ENCODE peak calls at places on chromosomes 1 and 21, in five cellular contexts. One of them, this sample, is unnamed.

GRCh38 chr1:215606564-215607168 is 39.6 kb downstream of the KCTD3 start:
- DNase-seq in ascending aorta: no peak
- DNase-seq in A549: peak
- DNase-seq in AG04450: no peak
- DNase-seq in kidney: no peak
- DNase-seq in this sample: no peak

GRCh38 chr1:77282866-77283539 is 1.2 kb downstream of the AK5 start:
- DNase-seq in ascending aorta: no peak
- DNase-seq in AG04450: no peak
- DNase-seq in A549: no peak
- DNase-seq in kidney: no peak
- DNase-seq in this sample: no peak

GRCh38 chr1:16612332-16613172 is 812 bp downstream of the NBPF1 start:
- DNase-seq in AG04450: peak
- DNase-seq in A549: peak
- DNase-seq in kidney: peak
- DNase-seq in ascending aorta: peak
- DNase-seq in this sample: peak

GRCh38 chr1:155062151-155062686 is 1.3 kb upstream of the EFNA4 start:
- DNase-seq in A549: no peak
- DNase-seq in kidney: peak
- DNase-seq in ascending aorta: no peak
- DNase-seq in AG04450: no peak
- DNase-seq in this sample: peak

GRCh38 chr1:25246600-25247023 is 642 bp downstream of the RSRP1 start:
- DNase-seq in A549: no peak
- DNase-seq in kidney: peak
- DNase-seq in AG04450: no peak
- DNase-seq in ascending aorta: no peak
- DNase-seq in this sample: peak

GRCh38 chr1:226443439-226443838 is 35.5 kb upstream of the PARP1 start:
- DNase-seq in A549: no peak
- DNase-seq in ascending aorta: no peak
- DNase-seq in AG04450: no peak
- DNase-seq in kidney: no peak
- DNase-seq in this sample: no peak

GRCh38 chr1:1973716-1974642 is 29.6 kb downstream of the CFAP74 start:
- DNase-seq in ascending aorta: no peak
- DNase-seq in A549: no peak
- DNase-seq in kidney: peak
- DNase-seq in AG04450: no peak
- DNase-seq in this sample: no peak

GRCh38 chr1:218837051-218837450 is 336.6 kb upstream of the LYPLAL1 start:
- DNase-seq in kidney: no peak
- DNase-seq in A549: no peak
- DNase-seq in ascending aorta: no peak
- DNase-seq in AG04450: no peak
- DNase-seq in this sample: no peak

GRCh38 chr1:24205701-24206464 is 18.8 kb upstream of the IFNLR1 start:
- DNase-seq in AG04450: no peak
- DNase-seq in ascending aorta: no peak
- DNase-seq in A549: no peak
- DNase-seq in kidney: peak
- DNase-seq in this sample: no peak

GRCh38 chr1:40038693-40039092 is 1.8 kb upstream of the CAP1 start:
- DNase-seq in A549: no peak
- DNase-seq in ascending aorta: no peak
- DNase-seq in kidney: no peak
- DNase-seq in AG04450: no peak
- DNase-seq in this sample: no peak

GRCh38 chr21:45640001-45640887 is 3.3 kb upstream of the PCBP3 start:
- DNase-seq in AG04450: no peak
- DNase-seq in ascending aorta: no peak
- DNase-seq in A549: no peak
- DNase-seq in kidney: no peak
- DNase-seq in this sample: no peak

DNA sequence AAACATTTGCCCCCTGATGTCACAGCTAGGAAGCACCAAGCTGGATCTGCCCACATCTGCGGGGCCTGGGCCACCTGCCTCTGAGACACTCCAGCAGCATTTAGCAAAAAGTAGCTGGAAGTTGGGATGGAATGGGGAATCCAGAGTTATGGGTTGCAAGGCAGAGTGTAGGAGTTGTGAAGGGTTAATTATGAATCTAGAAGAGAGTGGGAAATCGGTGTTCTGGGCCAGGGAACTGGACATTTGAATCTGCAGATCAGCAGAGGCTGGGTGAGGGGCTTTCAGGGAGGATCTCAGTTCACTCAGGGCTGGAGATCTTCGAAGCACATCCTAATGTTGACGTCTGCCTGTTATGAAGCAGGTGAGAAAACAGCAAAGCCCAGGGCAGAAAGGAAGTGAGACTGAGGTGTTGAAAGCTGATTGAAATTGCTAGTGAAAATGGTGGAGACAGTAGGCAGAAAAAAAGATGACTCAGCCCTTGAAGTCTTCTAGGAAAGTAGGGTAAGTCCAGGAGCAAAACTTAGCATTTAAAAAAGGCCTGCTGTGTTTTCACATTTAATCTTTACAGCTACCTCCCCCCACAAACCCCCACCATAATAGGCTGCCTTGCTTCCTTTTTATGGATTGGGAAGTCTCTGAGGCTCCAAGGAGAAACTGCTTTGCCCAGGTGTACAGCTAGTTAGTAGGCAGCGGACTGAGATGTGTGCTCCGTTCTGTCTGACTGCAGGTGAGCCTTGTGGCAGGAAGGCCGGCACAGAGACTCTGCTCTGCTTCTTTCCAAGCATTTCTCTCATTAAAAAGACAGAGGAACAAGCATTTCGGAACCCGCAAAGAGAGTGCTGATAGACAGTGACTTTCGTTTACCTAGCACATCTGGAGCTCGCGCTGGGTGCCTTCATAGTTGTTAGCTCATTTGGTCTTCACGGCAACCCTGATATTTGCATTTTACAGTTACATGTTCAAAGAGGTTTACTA is 7.2 kb downstream of the VANGL1 start:
- DNase-seq in AG04450: no peak
- DNase-seq in kidney: no peak
- DNase-seq in A549: no peak
- DNase-seq in ascending aorta: no peak
- DNase-seq in this sample: no peak
- H3K4me3 ChIP-seq in AG04450: no peak
- H3K4me3 ChIP-seq in kidney: no peak
- H3K4me3 ChIP-seq in A549: no peak
- H3K4me3 ChIP-seq in ascending aorta: no peak
- H3K4me3 ChIP-seq in this sample: no peak

GRCh38 chr1:56189946-56190920 is 389.1 kb downstream of the PLPP3 start:
- DNase-seq in AG04450: no peak
- DNase-seq in ascending aorta: no peak
- DNase-seq in kidney: no peak
- DNase-seq in A549: no peak
- DNase-seq in this sample: no peak
- TF ChIP-seq CTCF in AG04450: peak
- TF ChIP-seq CTCF in ascending aorta: no peak
- TF ChIP-seq CTCF in kidney: peak
- TF ChIP-seq CTCF in A549: peak
- TF ChIP-seq CTCF in this sample: no peak

GRCh38 chr1:59523745-59524450 is 227.0 kb downstream of the FGGY start:
- DNase-seq in kidney: peak
- DNase-seq in A549: no peak
- DNase-seq in ascending aorta: no peak
- DNase-seq in AG04450: no peak
- DNase-seq in this sample: no peak

GRCh38 chr1:59522925-59523505 is 226.1 kb downstream of the FGGY start:
- DNase-seq in A549: no peak
- DNase-seq in kidney: no peak
- DNase-seq in AG04450: no peak
- DNase-seq in ascending aorta: no peak
- DNase-seq in this sample: no peak

GRCh38 chr1:59520194-59520593 is 223.3 kb downstream of the FGGY start:
- DNase-seq in kidney: no peak
- DNase-seq in ascending aorta: no peak
- DNase-seq in AG04450: no peak
- DNase-seq in A549: no peak
- DNase-seq in this sample: no peak

GRCh38 chr1:59520759-59521442 is 224.0 kb downstream of the FGGY start:
- DNase-seq in ascending aorta: no peak
- DNase-seq in A549: no peak
- DNase-seq in AG04450: peak
- DNase-seq in kidney: peak
- DNase-seq in this sample: no peak

GRCh38 chr1:59521456-59521855 is 224.6 kb downstream of the FGGY start:
- DNase-seq in AG04450: no peak
- DNase-seq in A549: no peak
- DNase-seq in ascending aorta: no peak
- DNase-seq in kidney: no peak
- DNase-seq in this sample: no peak
- H3K27ac ChIP-seq in AG04450: peak
- H3K27ac ChIP-seq in A549: no peak
- H3K27ac ChIP-seq in ascending aorta: peak
- H3K27ac ChIP-seq in kidney: no peak
- H3K27ac ChIP-seq in this sample: no peak

GRCh38 chr21:25080706-25081495 is 526.4 kb downstream of the MRPL39 start:
- DNase-seq in kidney: no peak
- DNase-seq in AG04450: no peak
- DNase-seq in ascending aorta: no peak
- DNase-seq in A549: no peak
- DNase-seq in this sample: no peak

GRCh38 chr21:25080161-25080560 is 527.1 kb downstream of the MRPL39 start:
- DNase-seq in ascending aorta: no peak
- DNase-seq in A549: no peak
- DNase-seq in kidney: no peak
- DNase-seq in AG04450: no peak
- DNase-seq in this sample: no peak

DNA sequence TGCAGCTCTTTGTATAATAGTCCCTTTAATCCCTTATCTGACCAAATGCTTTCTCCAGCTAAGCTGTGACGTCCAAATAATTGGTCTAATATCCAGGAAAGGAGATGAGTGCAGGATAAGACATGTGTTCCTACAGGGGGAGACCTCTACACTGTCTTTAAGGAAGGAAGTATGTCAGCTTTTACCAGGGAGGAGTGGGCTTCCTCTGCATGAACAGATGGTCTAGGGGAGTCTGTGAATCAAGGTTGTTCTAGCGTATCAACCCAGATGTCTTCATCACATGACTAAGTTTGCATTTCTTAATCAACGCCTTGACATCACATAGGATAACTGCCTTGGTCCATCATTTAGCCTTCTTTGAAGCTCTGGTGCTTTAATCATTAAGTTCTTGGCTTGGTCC is 528.2 kb downstream of the MRPL39 start:
- DNase-seq in ascending aorta: no peak
- DNase-seq in kidney: no peak
- DNase-seq in AG04450: no peak
- DNase-seq in A549: no peak
- DNase-seq in this sample: no peak
- H3K4me3 ChIP-seq in ascending aorta: no peak
- H3K4me3 ChIP-seq in kidney: no peak
- H3K4me3 ChIP-seq in AG04450: no peak
- H3K4me3 ChIP-seq in A549: no peak
- H3K4me3 ChIP-seq in this sample: no peak